ENCODE peak calls at places on chromosomes 7 and 10, in five cellular contexts. R, N, Y, P and H are unnamed samples.

GRCh38 chr7:92650391-92650790 is 60.2 kb upstream of the FAM133B start:
- DNase-seq in R (no peak), N (no peak), Y (no peak), P (no peak), H (no peak)

GRCh38 chr10:131758062-131758941 is 142.5 kb upstream of the PPP2R2D start:
- DNase-seq in R (no peak), N (no peak), Y (no peak), P (peak), H (no peak)

GRCh38 chr10:98377001-98377400 is 38.0 kb downstream of the PYROXD2 start:
- DNase-seq in R (no peak), N (no peak), Y (no peak), P (no peak), H (no peak)

GRCh38 chr10:88346151-88346977 is 236.8 kb downstream of the RNLS start:
- DNase-seq in R (no peak), N (no peak), Y (no peak), P (no peak), H (no peak)

GRCh38 chr10:3455385-3456334 is 283.1 kb upstream of the PITRM1 start:
- DNase-seq in R (no peak), N (no peak), Y (no peak), P (no peak), H (no peak)

GRCh38 chr10:110008518-110009339 is 945 bp downstream of the ADD3 start:
- DNase-seq in R (peak), N (peak), Y (peak), P (no peak), H (peak)

GRCh38 chr10:116271593-116272496 is 1.2 kb downstream of the GFRA1 start:
- DNase-seq in R (no peak), N (no peak), Y (no peak), P (peak), H (no peak)

GRCh38 chr10:4383683-4384082 is 442.3 kb upstream of the AKR1E2 start:
- DNase-seq in R (no peak), N (no peak), Y (no peak), P (no peak), H (no peak)

GRCh38 chr10:112601214-112602090 is 154.4 kb downstream of the VTI1A start:
- DNase-seq in R (no peak), N (no peak), Y (no peak), P (no peak), H (no peak)

GRCh38 chr7:130941322-130942210 is 207.6 kb upstream of the KLF14 start:
- DNase-seq in R (peak), N (no peak), Y (peak), P (no peak), H (peak)

GRCh38 chr7:111763221-111763791 is 201.0 kb upstream of the IMMP2L start:
- DNase-seq in R (no peak), N (no peak), Y (no peak), P (no peak), H (no peak)

GRCh38 chr7:123916240-123916724 is 8.8 kb upstream of the SPAM1 start:
- DNase-seq in R (no peak), N (no peak), Y (no peak), P (no peak), H (no peak)

GRCh38 chr7:128000854-128001265 is 30.4 kb downstream of the LRRC4 start:
- DNase-seq in R (no peak), N (no peak), Y (no peak), P (no peak), H (no peak)

GRCh38 chr10:100883322-100883821 is 29.4 kb upstream of the SLF2 start:
- DNase-seq in R (peak), N (no peak), Y (no peak), P (no peak), H (no peak)

GRCh38 chr10:104824378-104825006 is 183.4 kb downstream of the SORCS3 start:
- DNase-seq in R (no peak), N (peak), Y (no peak), P (no peak), H (no peak)

GRCh38 chr7:114922151-114922651 is 307 bp downstream of the MDFIC start:
- DNase-seq in R (peak), N (peak), Y (peak), P (peak), H (peak)

GRCh38 chr7:128383781-128384180 is 22.3 kb upstream of the PRRT4 start:
- DNase-seq in R (no peak), N (no peak), Y (no peak), P (no peak), H (no peak)

GRCh38 chr10:130729876-130730275 is 581.6 kb downstream of the TCERG1L start:
- DNase-seq in R (peak), N (no peak), Y (no peak), P (peak), H (peak)

GRCh38 chr10:310371-310770 is 175.1 kb downstream of the ZMYND11 start:
- DNase-seq in R (no peak), N (no peak), Y (no peak), P (no peak), H (no peak)

GRCh38 chr7:3897430-3898385 is 596.7 kb downstream of the SDK1 start:
- DNase-seq in R (no peak), N (peak), Y (peak), P (no peak), H (no peak)

GRCh38 chr10:29948971-29949370 is 110.4 kb downstream of the JCAD start:
- DNase-seq in R (no peak), N (no peak), Y (no peak), P (no peak), H (no peak)

GRCh38 chr7:122544463-122544862 is 154.5 kb downstream of the RNF133 start:
- DNase-seq in R (no peak), N (no peak), Y (no peak), P (peak), H (no peak)

GRCh38 chr10:26311383-26311940 is 94.9 kb downstream of the GAD2 start:
- DNase-seq in R (no peak), N (no peak), Y (no peak), P (no peak), H (no peak)

GRCh38 chr10:93752761-93753160 is 5.0 kb upstream of the LGI1 start:
- DNase-seq in R (no peak), N (no peak), Y (no peak), P (no peak), H (no peak)

GRCh38 chr10:23422003-23422411 is 16.9 kb upstream of the OTUD1 start:
- DNase-seq in R (no peak), N (no peak), Y (no peak), P (no peak), H (no peak)

GRCh38 chr10:63430091-63430998 is 35.4 kb downstream of the JMJD1C start:
- DNase-seq in R (no peak), N (no peak), Y (no peak), P (no peak), H (no peak)

GRCh38 chr10:44898665-44899064 is 12.5 kb upstream of the TMEM72 start:
- DNase-seq in R (no peak), N (no peak), Y (no peak), P (no peak), H (no peak)

GRCh38 chr7:105932835-105933477 is 30.1 kb upstream of the CDHR3 start:
- DNase-seq in R (no peak), N (no peak), Y (no peak), P (peak), H (no peak)

GRCh38 chr10:69732147-69732825 is 69.4 kb upstream of the COL13A1 start:
- DNase-seq in R (peak), N (no peak), Y (no peak), P (peak), H (no peak)

GRCh38 chr10:26870766-26871165 is 10.0 kb upstream of the ABI1 start:
- DNase-seq in R (no peak), N (no peak), Y (no peak), P (no peak), H (no peak)

GRCh38 chr7:130942211-130942964 is 208.4 kb upstream of the KLF14 start:
- DNase-seq in R (no peak), N (no peak), Y (peak), P (no peak), H (no peak)

GRCh38 chr10:96683710-96684109 is 36.6 kb downstream of the PIK3AP1 start:
- DNase-seq in R (no peak), N (no peak), Y (no peak), P (no peak), H (no peak)

GRCh38 chr7:45256309-45256708 is 98.7 kb downstream of the RAMP3 start:
- DNase-seq in R (no peak), N (no peak), Y (no peak), P (no peak), H (no peak)

GRCh38 chr7:128875523-128875948 is 12.9 kb downstream of the ATP6V1F start:
- DNase-seq in R (peak), N (no peak), Y (no peak), P (peak), H (peak)

GRCh38 chr7:113715981-113716870 is 202.6 kb downstream of the PPP1R3A start:
- DNase-seq in R (no peak), N (no peak), Y (no peak), P (no peak), H (no peak)

GRCh38 chr7:1464694-1465093 is 5.4 kb upstream of the MICALL2 start:
- DNase-seq in R (no peak), N (no peak), Y (no peak), P (no peak), H (no peak)

GRCh38 chr7:73830872-73831655 is at the start of gene CLDN4:
- DNase-seq in R (peak), N (no peak), Y (no peak), P (no peak), H (no peak)

GRCh38 chr7:84688671-84689070 is 494.1 kb upstream of the SEMA3A start:
- DNase-seq in R (no peak), N (no peak), Y (no peak), P (no peak), H (no peak)

GRCh38 chr10:127041561-127041960 is 136.3 kb downstream of the DOCK1 start:
- DNase-seq in R (no peak), N (no peak), Y (no peak), P (no peak), H (no peak)

GRCh38 chr10:127043312-127043711 is 138.1 kb downstream of the DOCK1 start:
- DNase-seq in R (no peak), N (no peak), Y (no peak), P (no peak), H (no peak)

GRCh38 chr10:127040756-127041155 is 135.5 kb downstream of the DOCK1 start:
- DNase-seq in R (no peak), N (no peak), Y (no peak), P (no peak), H (no peak)

GRCh38 chr10:127046975-127047877 is 142.0 kb downstream of the DOCK1 start:
- DNase-seq in R (no peak), N (no peak), Y (no peak), P (no peak), H (no peak)

GRCh38 chr10:127044191-127044590 is 139.0 kb downstream of the DOCK1 start:
- DNase-seq in R (peak), N (no peak), Y (no peak), P (peak), H (no peak)
- H3K27ac ChIP-seq in R (no peak), N (no peak), Y (no peak), P (peak), H (no peak)

GRCh38 chr10:12350167-12350872 is 973 bp downstream of the CAMK1D start:
- DNase-seq in R (peak), N (peak), Y (peak), P (peak), H (peak)
- H3K27ac ChIP-seq in R (peak), N (peak), Y (peak), P (peak), H (peak)

DNA sequence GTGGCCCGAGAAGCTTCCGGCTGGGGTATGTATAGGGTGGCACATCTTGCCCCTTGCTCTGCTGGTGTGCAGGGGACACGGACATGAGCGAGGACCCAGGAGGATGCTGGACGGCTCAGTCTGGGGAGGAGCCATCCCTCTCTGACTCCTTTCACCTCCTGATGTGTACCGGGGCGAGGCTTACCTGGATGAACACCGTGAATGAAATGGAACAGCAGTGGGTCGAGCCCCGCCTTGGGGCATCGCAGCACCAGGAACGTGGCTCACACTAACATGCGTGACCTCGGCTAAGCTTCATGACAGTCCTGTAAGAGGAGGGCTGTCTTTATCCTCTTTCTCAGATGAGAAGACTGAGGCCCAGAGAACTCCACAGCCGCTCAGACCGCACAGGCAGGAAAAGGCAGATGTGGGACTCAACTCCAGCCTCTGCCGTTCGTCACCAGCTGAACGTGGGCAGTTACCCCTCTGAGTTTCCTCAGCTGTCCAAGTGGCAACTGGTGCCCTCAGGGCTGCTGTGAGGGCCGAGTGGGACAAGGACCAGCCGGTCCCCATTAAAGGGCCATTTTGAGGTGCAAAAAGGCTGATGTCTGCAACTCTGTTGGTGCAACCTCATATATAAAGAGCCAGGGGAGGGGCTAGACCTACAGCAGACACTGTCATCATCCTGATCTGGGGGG is 54.5 kb downstream of the INSIG1 start:
- DNase-seq in R (peak), N (no peak), Y (no peak), P (peak), H (peak)
- H3K27ac ChIP-seq in R (no peak), N (no peak), Y (no peak), P (no peak), H (no peak)

GRCh38 chr7:20116869-20117268 is 100.3 kb downstream of the MACC1 start:
- DNase-seq in R (no peak), N (no peak), Y (no peak), P (no peak), H (no peak)

GRCh38 chr7:20111821-20112542 is 105.2 kb downstream of the MACC1 start:
- DNase-seq in R (no peak), N (no peak), Y (no peak), P (no peak), H (no peak)

GRCh38 chr7:20112646-20113045 is 104.5 kb downstream of the MACC1 start:
- DNase-seq in R (no peak), N (no peak), Y (no peak), P (no peak), H (no peak)

GRCh38 chr7:20113423-20114027 is 103.7 kb downstream of the MACC1 start:
- DNase-seq in R (no peak), N (no peak), Y (no peak), P (no peak), H (no peak)

GRCh38 chr7:20114463-20114862 is 102.7 kb downstream of the MACC1 start:
- DNase-seq in R (no peak), N (no peak), Y (no peak), P (no peak), H (no peak)
- H3K27ac ChIP-seq in R (no peak), N (no peak), Y (no peak), P (no peak), H (no peak)